ENCODE peak calls at places on chromosomes 12 and 14, in four cellular contexts. One of them, this sample, is unnamed.
A peak's percentile ranks its signal among the peaks of the same experiment; 100 is the strongest.

GRCh38 chr14:71483154-71483553 is 449.1 kb upstream of the RGS6 start:
- DNase-seq in GM12878: no peak
- DNase-seq in HepG2: no peak
- DNase-seq in SK-N-SH: no peak
- DNase-seq in this sample: no peak

GRCh38 chr14:68462683-68463082 is 330.2 kb downstream of the ZFP36L1 start:
- DNase-seq in HepG2: no peak
- DNase-seq in GM12878: no peak
- DNase-seq in SK-N-SH: no peak
- DNase-seq in this sample: no peak

GRCh38 chr14:36317650-36318049 is 2.8 kb downstream of the MBIP start:
- DNase-seq in HepG2: no peak
- DNase-seq in GM12878: no peak
- DNase-seq in SK-N-SH: no peak
- DNase-seq in this sample: no peak

GRCh38 chr14:90760055-90760444 is 56.2 kb downstream of the TTC7B start:
- DNase-seq in SK-N-SH: no peak
- DNase-seq in GM12878: no peak
- DNase-seq in HepG2: no peak
- DNase-seq in this sample: no peak

GRCh38 chr12:57236925-57237652 is 7.6 kb downstream of the SHMT2 start:
- DNase-seq in GM12878: no peak
- DNase-seq in HepG2: no peak
- DNase-seq in SK-N-SH: no peak
- DNase-seq in this sample: no peak

GRCh38 chr14:21768116-21768874 is 94.7 kb upstream of the OR4E1 start:
- DNase-seq in GM12878: peak; percentile 5
- DNase-seq in HepG2: peak; percentile 42
- DNase-seq in SK-N-SH: peak; percentile 11
- DNase-seq in this sample: no peak

GRCh38 chr12:123546281-123546680 is 12.8 kb upstream of the RILPL1 start:
- DNase-seq in SK-N-SH: no peak
- DNase-seq in GM12878: no peak
- DNase-seq in HepG2: no peak
- DNase-seq in this sample: no peak

GRCh38 chr12:3323002-3323685 is 167.9 kb upstream of the PRMT8 start:
- DNase-seq in HepG2: no peak
- DNase-seq in GM12878: no peak
- DNase-seq in SK-N-SH: no peak
- DNase-seq in this sample: no peak

GRCh38 chr12:481422-481821 is 21.7 kb downstream of the B4GALNT3 start:
- DNase-seq in SK-N-SH: no peak
- DNase-seq in HepG2: peak; percentile 24
- DNase-seq in GM12878: no peak
- DNase-seq in this sample: no peak

GRCh38 chr12:47777151-47777550 is 4.1 kb downstream of the SLC48A1 start:
- DNase-seq in GM12878: no peak
- DNase-seq in SK-N-SH: no peak
- DNase-seq in HepG2: no peak
- DNase-seq in this sample: no peak

GRCh38 chr12:115155665-115156645 is 472.0 kb upstream of the TBX3 start:
- DNase-seq in SK-N-SH: no peak
- DNase-seq in HepG2: no peak
- DNase-seq in GM12878: no peak
- DNase-seq in this sample: no peak

GRCh38 chr14:72024043-72024407 is 91.8 kb downstream of the RGS6 start:
- DNase-seq in SK-N-SH: peak; percentile 2
- DNase-seq in HepG2: peak; percentile 24
- DNase-seq in GM12878: peak; percentile 43
- DNase-seq in this sample: peak; percentile 7

GRCh38 chr12:118436986-118437385 is 60.6 kb downstream of the SUDS3 start:
- DNase-seq in GM12878: no peak
- DNase-seq in SK-N-SH: no peak
- DNase-seq in HepG2: no peak
- DNase-seq in this sample: no peak

GRCh38 chr14:51023964-51024363 is 70.9 kb downstream of the TRIM9 start:
- DNase-seq in HepG2: no peak
- DNase-seq in GM12878: no peak
- DNase-seq in SK-N-SH: no peak
- DNase-seq in this sample: no peak

GRCh38 chr12:19402211-19402610 is 37.1 kb upstream of the AEBP2 start:
- DNase-seq in SK-N-SH: no peak
- DNase-seq in HepG2: peak; percentile 15
- DNase-seq in GM12878: no peak
- DNase-seq in this sample: no peak

GRCh38 chr14:59028476-59029202 is 159.8 kb upstream of the DAAM1 start:
- DNase-seq in SK-N-SH: peak; percentile 69
- DNase-seq in GM12878: peak; percentile 31
- DNase-seq in HepG2: peak; percentile 39
- DNase-seq in this sample: peak; percentile 62

GRCh38 chr14:68975667-68976066 is 3.4 kb downstream of the ACTN1 start:
- DNase-seq in HepG2: no peak
- DNase-seq in SK-N-SH: no peak
- DNase-seq in GM12878: no peak
- DNase-seq in this sample: no peak

GRCh38 chr14:52954346-52955214 is 3.7 kb upstream of the FERMT2 start:
- DNase-seq in HepG2: no peak
- DNase-seq in SK-N-SH: no peak
- DNase-seq in GM12878: no peak
- DNase-seq in this sample: no peak

GRCh38 chr12:52354197-52354596 is 13.1 kb downstream of the KRT85 start:
- DNase-seq in SK-N-SH: no peak
- DNase-seq in HepG2: no peak
- DNase-seq in GM12878: no peak
- DNase-seq in this sample: no peak

GRCh38 chr12:62799126-62799736 is 135.7 kb downstream of the PPM1H start:
- DNase-seq in GM12878: no peak
- DNase-seq in SK-N-SH: peak; percentile 81
- DNase-seq in HepG2: peak; percentile 56
- DNase-seq in this sample: peak; percentile 88

GRCh38 chr12:1993871-1994371 is 10.3 kb downstream of the DCP1B start:
- DNase-seq in HepG2: peak; percentile 86
- DNase-seq in SK-N-SH: no peak
- DNase-seq in GM12878: no peak
- DNase-seq in this sample: no peak

GRCh38 chr14:100339757-100340453 is 16.8 kb downstream of the SLC25A47 start:
- DNase-seq in GM12878: no peak
- DNase-seq in SK-N-SH: no peak
- DNase-seq in HepG2: no peak
- DNase-seq in this sample: no peak

GRCh38 chr14:22460461-22461195 is 128.4 kb downstream of the DAD1 start:
- DNase-seq in HepG2: no peak
- DNase-seq in SK-N-SH: no peak
- DNase-seq in GM12878: no peak
- DNase-seq in this sample: no peak

GRCh38 chr12:73598626-73599025 is 939.0 kb upstream of the ATXN7L3B start:
- DNase-seq in HepG2: no peak
- DNase-seq in GM12878: no peak
- DNase-seq in SK-N-SH: no peak
- DNase-seq in this sample: no peak

GRCh38 chr12:34297126-34297789 is 275.0 kb downstream of the ALG10 start:
- DNase-seq in SK-N-SH: no peak
- DNase-seq in GM12878: no peak
- DNase-seq in HepG2: no peak
- DNase-seq in this sample: no peak

GRCh38 chr14:102554835-102555819 is 37.3 kb upstream of the RCOR1 start:
- DNase-seq in SK-N-SH: peak; percentile 29
- DNase-seq in GM12878: no peak
- DNase-seq in HepG2: no peak
- DNase-seq in this sample: no peak

GRCh38 chr14:104701383-104702076 is 12.1 kb downstream of the INF2 start:
- DNase-seq in SK-N-SH: no peak
- DNase-seq in GM12878: no peak
- DNase-seq in HepG2: no peak
- DNase-seq in this sample: no peak

GRCh38 chr12:54304187-54304810 is 3.5 kb upstream of the NFE2 start:
- DNase-seq in SK-N-SH: no peak
- DNase-seq in GM12878: no peak
- DNase-seq in HepG2: peak; percentile 85
- DNase-seq in this sample: peak; percentile 59

GRCh38 chr12:63085120-63085519 is 65.9 kb downstream of the AVPR1A start:
- DNase-seq in SK-N-SH: no peak
- DNase-seq in HepG2: no peak
- DNase-seq in GM12878: no peak
- DNase-seq in this sample: no peak

GRCh38 chr14:68506645-68507405 is 286.0 kb downstream of the ZFP36L1 start:
- DNase-seq in GM12878: peak; percentile 96
- DNase-seq in SK-N-SH: no peak
- DNase-seq in HepG2: no peak
- DNase-seq in this sample: no peak

GRCh38 chr12:57754411-57755193 is at the start of gene MARCHF9:
- DNase-seq in SK-N-SH: peak; percentile 87
- DNase-seq in HepG2: no peak
- DNase-seq in GM12878: no peak
- DNase-seq in this sample: peak; percentile 81

GRCh38 chr12:52912711-52913423 is 8.0 kb upstream of the KRT8 start:
- DNase-seq in HepG2: no peak
- DNase-seq in GM12878: no peak
- DNase-seq in SK-N-SH: no peak
- DNase-seq in this sample: no peak

GRCh38 chr12:93434305-93434704 is 7.4 kb downstream of the UBE2N start:
- DNase-seq in GM12878: no peak
- DNase-seq in HepG2: no peak
- DNase-seq in SK-N-SH: no peak
- DNase-seq in this sample: no peak
- TF ChIP-seq TCF12 in GM12878: no peak
- TF ChIP-seq TCF12 in HepG2: no peak
- TF ChIP-seq TCF12 in SK-N-SH: no peak
- TF ChIP-seq TCF12 in this sample: no peak

DNA sequence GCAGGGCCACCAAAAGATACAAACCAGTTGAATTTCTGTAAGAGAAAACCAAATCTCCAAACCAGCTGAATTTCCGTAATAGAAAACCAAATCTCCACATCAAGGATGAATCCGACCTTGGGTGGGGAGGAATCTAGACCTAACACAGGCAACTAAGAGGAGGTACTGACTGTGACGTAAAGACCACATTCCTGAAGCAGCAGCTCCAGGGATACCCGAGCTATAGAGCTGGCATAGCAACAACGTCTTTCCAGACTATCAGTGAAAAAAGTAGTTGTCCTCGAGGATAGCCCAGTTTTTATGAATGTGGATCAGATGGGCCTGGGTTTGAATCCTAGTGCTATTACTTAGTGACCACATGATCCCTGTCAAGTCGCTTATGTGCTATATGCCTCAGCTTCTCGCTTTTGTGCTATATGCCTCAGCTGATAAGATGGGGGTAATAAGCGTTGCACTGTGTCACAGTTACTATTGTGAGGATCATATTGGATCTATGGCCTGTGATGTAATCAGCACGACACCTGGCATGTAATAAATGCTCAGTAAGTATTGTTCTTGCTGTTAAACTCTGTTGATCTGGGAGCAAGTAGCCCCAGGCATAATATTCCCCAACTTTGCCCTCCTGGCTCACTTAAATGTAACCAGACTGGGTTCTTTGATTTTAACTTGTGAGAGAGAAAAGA is 113.8 kb downstream of the EGLN3 start:
- DNase-seq in GM12878: no peak
- DNase-seq in HepG2: no peak
- DNase-seq in SK-N-SH: no peak
- DNase-seq in this sample: no peak
- H3K4me2 ChIP-seq in GM12878: no peak overlapping the region
- H3K4me2 ChIP-seq in HepG2: no peak overlapping the region
- H3K4me2 ChIP-seq in SK-N-SH: no peak overlapping the region
- H3K4me2 ChIP-seq in this sample: no peak overlapping the region

GRCh38 chr14:92785601-92786426 is 8.3 kb upstream of the GOLGA5 start:
- DNase-seq in GM12878: no peak
- DNase-seq in SK-N-SH: no peak
- DNase-seq in HepG2: no peak
- DNase-seq in this sample: no peak
- TF ChIP-seq TCF12 in GM12878: no peak
- TF ChIP-seq TCF12 in SK-N-SH: peak; percentile 24
- TF ChIP-seq TCF12 in HepG2: no peak
- TF ChIP-seq TCF12 in this sample: no peak

DNA sequence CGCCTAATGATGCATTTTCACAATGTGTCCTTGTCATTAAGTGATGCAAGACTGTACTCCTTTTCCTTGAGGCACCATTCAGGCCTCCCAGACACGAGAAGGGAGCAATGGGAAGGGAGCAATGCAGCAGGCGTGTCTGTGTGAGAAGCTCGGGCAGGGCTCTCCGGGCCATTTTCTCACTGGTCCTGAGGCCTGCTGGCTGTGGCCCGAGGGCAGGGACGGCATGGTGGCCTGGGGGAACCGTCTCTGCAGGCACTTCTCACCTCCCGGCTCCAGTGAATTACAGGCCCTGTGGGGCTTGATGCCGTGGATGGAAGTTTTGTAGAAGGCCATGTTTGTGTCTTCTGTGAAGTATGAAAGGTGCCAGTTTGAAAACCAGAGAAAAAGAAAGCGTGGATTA is 71.0 kb downstream of the ADGRD1 start:
- DNase-seq in HepG2: no peak
- DNase-seq in GM12878: no peak
- DNase-seq in SK-N-SH: no peak
- DNase-seq in this sample: no peak
- H3K4me2 ChIP-seq in HepG2: no peak overlapping the region
- H3K4me2 ChIP-seq in GM12878: no peak overlapping the region
- H3K4me2 ChIP-seq in SK-N-SH: no peak overlapping the region
- H3K4me2 ChIP-seq in this sample: no peak overlapping the region